ENCODE peak calls at places on chromosomes 6 and 20, in eight cellular contexts. F is neural progenitor cell, T is left lung, M is bronchial epithelial cell, N is GM10248, P is foreskin fibroblast, B is stomach, I is endothelial cell. W is an unnamed sample.

GRCh38 chr20:37531856-37532255 is 4.2 kb upstream of the BLCAP start:
- DNase-seq in B (no peak), I (no peak), T (no peak), M (no peak), P (no peak), N (no peak), F (no peak), W (no peak)

GRCh38 chr6:90155114-90155513 is 141.5 kb downstream of the BACH2 start:
- DNase-seq in M (no peak), T (no peak), I (no peak), P (no peak), F (no peak), B (no peak), N (no peak), W (no peak)

GRCh38 chr6:137820952-137821351 is 46.1 kb upstream of the TNFAIP3 start:
- DNase-seq in B (no peak), F (no peak), T (no peak), I (no peak), P (no peak), M (no peak), N (no peak), W (no peak)

GRCh38 chr6:24426729-24427446 is 24.2 kb downstream of the MRS2 start:
- DNase-seq in N (no peak), F (no peak), T (no peak), M (no peak), P (no peak), I (no peak), B (no peak), W (no peak)

GRCh38 chr6:13120483-13121482 is 207.6 kb downstream of the TBC1D7 start:
- DNase-seq in P (no peak), F (peak), M (no peak), B (no peak), N (no peak), T (no peak), I (peak), W (no peak)

GRCh38 chr20:49450281-49450707 is 32.2 kb downstream of the KCNB1 start:
- DNase-seq in I (no peak), M (no peak), P (no peak), T (no peak), F (peak), B (no peak), N (no peak), W (no peak)

GRCh38 chr20:3164763-3165410 is 5.2 kb upstream of the FASTKD5 start:
- DNase-seq in N (no peak), F (no peak), B (no peak), T (no peak), P (no peak), M (no peak), I (no peak), W (no peak)

GRCh38 chr6:2684059-2684749 is 66.5 kb downstream of the MYLK4 start:
- DNase-seq in I (no peak), T (no peak), F (no peak), P (no peak), N (no peak), M (peak), B (no peak), W (no peak)

GRCh38 chr6:168413856-168414255 is 27.1 kb upstream of the SMOC2 start:
- DNase-seq in F (no peak), I (no peak), T (no peak), B (no peak), N (no peak), M (no peak), P (no peak), W (no peak)

GRCh38 chr6:111944541-111944940 is 71.3 kb upstream of the FYN start:
- DNase-seq in B (no peak), P (no peak), N (no peak), T (no peak), F (no peak), I (no peak), M (no peak), W (no peak)

GRCh38 chr20:23622839-23623343 is 14.9 kb downstream of the CST3 start:
- DNase-seq in B (peak), M (peak), I (no peak), P (peak), F (no peak), T (peak), N (no peak), W (peak)

GRCh38 chr20:36754656-36755222 is 8.8 kb upstream of the NDRG3 start:
- DNase-seq in N (peak), P (peak), T (no peak), I (peak), M (peak), B (no peak), F (peak), W (no peak)

GRCh38 chr6:154592199-154592860 is 81.8 kb upstream of the CNKSR3 start:
- DNase-seq in N (no peak), I (no peak), F (no peak), T (no peak), M (no peak), P (no peak), B (no peak), W (no peak)

GRCh38 chr6:130159876-130160415 is 62.8 kb downstream of the SAMD3 start:
- DNase-seq in T (no peak), N (no peak), I (no peak), B (no peak), F (no peak), M (peak), P (no peak), W (no peak)

GRCh38 chr20:63220696-63221399 is 4.9 kb upstream of the YTHDF1 start:
- DNase-seq in M (no peak), B (no peak), T (no peak), N (no peak), F (no peak), I (no peak), P (no peak), W (no peak)

GRCh38 chr20:8361008-8361652 is 229.1 kb downstream of the PLCB1 start:
- DNase-seq in T (no peak), I (no peak), M (peak), F (no peak), P (peak), B (no peak), N (no peak), W (no peak)

GRCh38 chr6:28142446-28142845 is 763 bp downstream of the ZKSCAN8 start:
- DNase-seq in F (no peak), T (no peak), I (no peak), M (peak), B (no peak), N (no peak), P (no peak), W (no peak)

GRCh38 chr6:94639564-94639963 is 937.8 kb upstream of the MANEA start:
- DNase-seq in M (no peak), T (no peak), P (no peak), I (no peak), N (no peak), F (no peak), B (no peak), W (no peak)

GRCh38 chr6:94636780-94637385 is 940.5 kb upstream of the MANEA start:
- DNase-seq in I (peak), P (no peak), F (peak), B (no peak), N (no peak), T (no peak), M (peak), W (no peak)
- TF ChIP-seq CTCF in I (no peak), P (no peak), F (peak), B (no peak), N (peak), T (no peak), M (peak), W (no peak)

DNA sequence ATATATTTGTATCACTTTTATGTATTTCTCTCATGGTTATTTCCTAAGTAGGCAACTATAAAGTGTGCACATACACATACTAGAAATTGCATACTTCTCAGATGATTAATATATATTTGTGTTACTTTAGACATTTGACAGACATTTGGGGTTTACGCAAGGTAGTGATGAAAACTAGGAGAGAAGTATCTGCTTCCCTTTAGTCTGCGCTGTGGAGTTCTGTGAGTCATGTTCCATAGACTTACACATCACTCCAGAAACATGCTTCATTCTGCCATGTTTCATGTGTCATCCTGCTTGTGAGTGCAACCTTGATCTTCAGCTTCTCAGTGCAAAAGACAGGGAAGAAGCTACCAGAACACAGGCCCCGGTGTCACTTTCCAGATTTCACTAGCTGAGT is 200.7 kb upstream of the BMP2 start:
- DNase-seq in B (no peak), M (peak), T (no peak), N (no peak), I (no peak), P (peak), F (no peak), W (no peak)
- TF ChIP-seq CTCF in B (no peak), M (peak), T (no peak), N (no peak), I (no peak), P (no peak), F (no peak), W (no peak)

GRCh38 chr20:19785173-19785799 is 27.2 kb downstream of the RIN2 start:
- DNase-seq in P (no peak), M (no peak), B (no peak), N (no peak), T (no peak), I (no peak), F (no peak), W (no peak)

GRCh38 chr20:19785886-19786285 is 27.8 kb downstream of the RIN2 start:
- DNase-seq in I (no peak), M (no peak), F (no peak), T (no peak), N (no peak), P (no peak), B (no peak), W (peak)

GRCh38 chr20:19782669-19783068 is 24.6 kb downstream of the RIN2 start:
- DNase-seq in N (no peak), P (no peak), T (no peak), I (no peak), F (no peak), M (no peak), B (no peak), W (no peak)

GRCh38 chr20:19784511-19785172 is 26.6 kb downstream of the RIN2 start:
- DNase-seq in N (peak), I (peak), B (peak), F (peak), P (peak), T (peak), M (peak), W (peak)

DNA sequence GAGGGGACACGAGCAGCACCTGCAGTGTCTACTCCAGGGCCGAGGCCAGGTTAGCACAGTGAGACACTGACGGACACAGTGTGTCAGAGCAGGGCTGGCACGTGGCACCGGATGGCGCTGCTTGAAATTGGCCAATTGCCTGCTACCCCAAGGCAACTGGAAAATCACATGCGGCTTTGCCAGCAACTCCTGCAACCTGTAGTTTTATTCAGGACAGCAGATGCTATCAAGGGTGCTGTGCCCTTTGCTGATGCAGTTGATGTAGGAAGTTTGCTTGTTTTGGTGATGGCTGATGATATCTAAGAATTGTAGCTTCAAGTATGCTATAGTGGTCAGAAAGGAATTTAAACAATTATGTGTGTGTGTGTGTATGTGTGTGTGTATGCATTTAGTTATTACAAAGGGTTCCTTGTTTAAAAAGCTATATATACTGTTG is 25.9 kb downstream of the RIN2 start:
- DNase-seq in F (no peak), T (no peak), N (no peak), P (no peak), M (peak), I (no peak), B (peak), W (peak)
- TF ChIP-seq CTCF in F (no peak), T (no peak), N (no peak), P (no peak), M (peak), I (no peak), B (no peak), W (no peak)

GRCh38 chr6:170575250-170575649 is 9.2 kb downstream of the PDCD2 start:
- DNase-seq in T (no peak), F (no peak), I (no peak), M (peak), N (no peak), P (no peak), B (no peak), W (no peak)
- TF ChIP-seq CTCF in T (no peak), F (peak), I (no peak), M (no peak), N (peak), P (peak), B (no peak), W (no peak)

DNA sequence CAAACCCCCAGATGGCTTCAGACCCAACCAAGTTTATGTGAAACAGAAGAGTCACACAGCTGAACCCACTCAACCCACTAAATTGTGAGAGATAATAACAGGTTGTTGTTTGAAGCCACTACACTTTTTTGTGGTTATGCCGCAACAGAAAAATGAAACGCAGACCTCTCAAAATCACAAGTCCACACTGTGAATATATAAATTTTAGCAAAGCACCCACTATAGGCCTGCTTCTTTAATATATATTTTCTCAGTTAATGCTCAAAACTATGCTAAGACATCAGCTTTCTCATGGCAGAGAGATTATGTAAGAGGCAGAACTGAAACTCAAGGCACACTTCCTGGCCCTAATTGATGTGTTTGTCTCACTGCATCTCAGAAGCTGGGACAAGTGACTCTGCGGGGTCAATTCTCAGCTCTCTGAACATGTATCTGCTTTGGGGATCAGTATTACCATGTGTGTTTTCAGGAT is 27.7 kb downstream of the MAP3K5 start:
- DNase-seq in B (no peak), M (no peak), I (no peak), T (no peak), F (no peak), N (peak), P (no peak), W (no peak)
- TF ChIP-seq CTCF in B (no peak), M (no peak), I (no peak), T (no peak), F (no peak), N (no peak), P (no peak), W (no peak)

GRCh38 chr20:52789716-52790115 is 182.4 kb upstream of the TSHZ2 start:
- DNase-seq in N (no peak), B (no peak), F (no peak), M (no peak), P (no peak), I (no peak), T (no peak), W (no peak)

GRCh38 chr20:52785678-52786077 is 186.5 kb upstream of the TSHZ2 start:
- DNase-seq in M (peak), T (no peak), B (no peak), N (no peak), I (no peak), F (no peak), P (no peak), W (no peak)

GRCh38 chr20:52779125-52779524 is 193.0 kb upstream of the TSHZ2 start:
- DNase-seq in F (no peak), M (peak), T (no peak), B (no peak), P (no peak), N (no peak), I (no peak), W (no peak)

DNA sequence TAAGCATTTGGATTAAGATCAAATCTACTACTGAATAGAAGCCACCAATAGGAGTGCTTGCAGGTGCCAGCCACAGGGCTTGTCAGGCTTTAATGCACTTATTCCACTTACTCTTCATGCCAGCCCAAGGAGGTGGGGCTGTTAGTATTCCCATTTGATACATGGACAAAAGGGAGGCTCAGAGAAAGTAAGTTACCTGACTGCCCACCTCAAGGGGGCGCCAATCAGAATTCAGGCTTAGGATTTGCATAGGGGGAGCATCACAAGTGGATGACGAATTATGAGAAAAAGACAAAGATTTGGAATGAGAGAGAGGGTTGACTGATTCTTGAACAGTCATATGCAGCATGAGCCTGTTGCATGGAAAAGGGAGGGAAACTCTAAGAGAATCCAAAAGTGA is 188.4 kb upstream of the TSHZ2 start:
- DNase-seq in M (peak), N (no peak), F (peak), T (no peak), P (no peak), B (no peak), I (peak), W (no peak)
- TF ChIP-seq CTCF in M (peak), N (no peak), F (peak), T (no peak), P (peak), B (no peak), I (peak), W (no peak)

DNA sequence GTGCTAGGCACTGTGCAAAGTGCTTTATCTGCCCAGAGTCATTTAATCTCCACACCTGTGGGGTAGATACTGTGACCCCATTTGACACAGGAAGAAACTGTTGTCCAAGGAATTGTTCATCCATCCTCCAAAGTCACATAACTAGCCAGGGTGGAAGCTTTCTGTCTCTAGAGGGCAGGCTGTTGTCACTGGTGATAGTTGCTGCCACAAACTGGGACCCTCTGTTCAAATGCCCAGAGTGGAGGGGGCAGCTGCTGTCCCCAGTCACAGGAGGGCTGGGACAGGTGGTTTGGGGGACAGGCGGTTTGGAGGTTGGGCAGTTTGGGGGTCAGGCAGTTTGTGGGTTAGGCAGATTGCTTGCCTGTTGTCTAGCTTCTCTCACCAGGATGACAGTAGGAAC is 16.1 kb upstream of the TMEM242 start:
- DNase-seq in B (no peak), F (no peak), I (no peak), N (no peak), P (no peak), M (no peak), T (no peak), W (no peak)
- TF ChIP-seq CTCF in B (no peak), F (no peak), I (no peak), N (peak), P (no peak), M (no peak), T (no peak), W (no peak)

DNA sequence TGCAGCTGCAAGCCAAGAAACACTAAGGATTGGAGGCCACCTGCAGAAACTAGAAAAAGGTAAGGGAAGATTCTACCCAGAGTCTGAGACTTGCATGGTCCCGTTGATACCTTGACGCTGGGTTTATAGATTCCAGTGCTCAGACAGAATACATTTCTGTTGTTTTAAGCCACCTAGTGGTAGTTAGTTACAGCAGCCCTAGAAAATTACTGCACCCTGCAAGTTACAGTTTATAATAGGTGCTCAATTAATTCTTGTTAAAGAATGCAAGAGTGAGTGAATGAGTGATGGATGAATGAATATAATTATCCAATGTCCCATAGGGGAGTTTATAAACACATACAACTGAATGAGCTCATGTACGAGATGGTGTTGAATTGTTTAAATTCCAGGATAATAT is 453.1 kb upstream of the SLC35B3 start:
- DNase-seq in I (no peak), P (no peak), M (peak), N (peak), B (no peak), T (no peak), F (no peak), W (no peak)
- TF ChIP-seq CTCF in I (peak), P (no peak), M (peak), N (no peak), B (no peak), T (peak), F (peak), W (no peak)

GRCh38 chr20:10823585-10823984 is 149.8 kb upstream of the JAG1 start:
- DNase-seq in P (no peak), M (no peak), F (no peak), I (no peak), T (no peak), B (no peak), N (no peak), W (no peak)
- TF ChIP-seq CTCF in P (no peak), M (no peak), F (no peak), I (no peak), T (no peak), B (no peak), N (no peak), W (no peak)

GRCh38 chr6:100126682-100127484 is 132.9 kb upstream of the MCHR2 start:
- DNase-seq in N (no peak), F (no peak), I (no peak), T (no peak), M (no peak), P (no peak), B (no peak), W (no peak)
- TF ChIP-seq CTCF in N (no peak), F (no peak), I (no peak), T (no peak), M (no peak), P (no peak), B (no peak), W (no peak)

W was measured in right atrium auricular region.